ENCODE peak calls at places on chromosome 3, in nine cellular contexts. R is frontal cortex; B is germinal center; N is kidney glomerular epithelial cell; A is Ammon's horn; O is MCF 10A; G is NCI-H460; P is CD8-positive, alpha-beta memory T cell; W is MM.1S. M is an unnamed sample.
A peak's percentile ranks its signal among the peaks of the same experiment; 100 is the strongest.

GRCh38 chr3:129603561-129603942 is 2.9 kb downstream of the PLXND1 start:
- DNase-seq in R (no peak), B (no peak), N (no peak), A (no peak), O (no peak), G (no peak), P (no peak), W (no peak), M (no peak)

GRCh38 chr3:119702530-119703527 is at the start of gene CFAP91:
- DNase-seq in R (peak; percentile 75), B (peak; percentile 92), N (peak; percentile 88), A (peak; percentile 98), O (peak; percentile 87), G (peak; percentile 82), P (peak; percentile 70), W (peak; percentile 10), M (peak; percentile 46)

GRCh38 chr3:86938706-86939105 is 52.2 kb downstream of the VGLL3 start:
- DNase-seq in R (no peak), B (no peak), N (no peak), A (no peak), O (no peak), G (no peak), P (no peak), W (no peak), M (peak; percentile 80)

GRCh38 chr3:50583897-50584296 is 14.6 kb downstream of the HEMK1 start:
- DNase-seq in R (no peak), B (no peak), N (no peak), A (no peak), O (peak; percentile 45), G (no peak), P (no peak), W (no peak), M (no peak)

GRCh38 chr3:112136046-112136445 is 3.0 kb upstream of the GCSAM start:
- DNase-seq in R (no peak), B (no peak), N (peak; percentile 7), A (no peak), O (no peak), G (no peak), P (no peak), W (no peak), M (no peak)

GRCh38 chr3:66393486-66394260 is 107.1 kb downstream of the LRIG1 start:
- DNase-seq in R (no peak), B (peak; percentile 68), N (no peak), A (no peak), O (no peak), G (no peak), P (peak; percentile 54), W (no peak), M (no peak)

GRCh38 chr3:149848688-149849087 is 35.7 kb downstream of the RNF13 start:
- DNase-seq in R (no peak), B (no peak), N (no peak), A (no peak), O (no peak), G (no peak), P (no peak), W (no peak), M (no peak)

GRCh38 chr3:34568766-34569165 is 770.3 kb downstream of the PDCD6IP start:
- DNase-seq in R (no peak), B (no peak), N (no peak), A (no peak), O (no peak), G (no peak), P (no peak), W (no peak), M (no peak)

GRCh38 chr3:63818282-63819150 is 583 bp upstream of the C3orf49 start:
- DNase-seq in R (peak; percentile 2), B (peak; percentile 38), N (peak; percentile 65), A (peak; percentile 81), O (peak; percentile 71), G (peak; percentile 85), P (peak; percentile 39), W (peak; percentile 63), M (no peak)

GRCh38 chr3:46615050-46615449 is 2.7 kb downstream of the FAM240A start:
- DNase-seq in R (no peak), B (no peak), N (no peak), A (no peak), O (no peak), G (no peak), P (no peak), W (no peak), M (no peak)

GRCh38 chr3:124213641-124214040 is 221.7 kb upstream of the ROPN1 start:
- DNase-seq in R (no peak), B (no peak), N (no peak), A (no peak), O (no peak), G (no peak), P (no peak), W (no peak), M (no peak)

GRCh38 chr3:196988241-196989029 is 19.8 kb upstream of the PIGZ start:
- DNase-seq in R (no peak), B (no peak), N (no peak), A (no peak), O (no peak), G (no peak), P (no peak), W (no peak), M (no peak)

GRCh38 chr3:16059081-16059537 is 115.4 kb upstream of the GALNT15 start:
- DNase-seq in R (no peak), B (no peak), N (no peak), A (no peak), O (no peak), G (no peak), P (no peak), W (no peak), M (no peak)

GRCh38 chr3:37989821-37990480 is 635 bp upstream of the VILL start:
- DNase-seq in R (no peak), B (no peak), N (no peak), A (no peak), O (no peak), G (no peak), P (no peak), W (no peak), M (no peak)

GRCh38 chr3:73502609-73503560 is 121.9 kb downstream of the PDZRN3 start:
- DNase-seq in R (peak; percentile 41), B (peak; percentile 58), N (peak; percentile 61), A (peak; percentile 92), O (peak; percentile 73), G (peak; percentile 47), P (peak; percentile 21), W (peak; percentile 86), M (peak; percentile 83)

GRCh38 chr3:11724615-11725339 is 81.1 kb upstream of the VGLL4 start:
- DNase-seq in R (no peak), B (peak; percentile 18), N (no peak), A (no peak), O (no peak), G (no peak), P (no peak), W (peak; percentile 65), M (no peak)

GRCh38 chr3:32401541-32402052 is 9.9 kb downstream of the CMTM7 start:
- DNase-seq in R (peak; percentile 59), B (peak; percentile 40), N (peak; percentile 67), A (peak; percentile 84), O (peak; percentile 55), G (peak; percentile 14), P (peak; percentile 65), W (peak; percentile 51), M (no peak)

GRCh38 chr3:153145454-153145853 is 16.6 kb upstream of the RAP2B start:
- DNase-seq in R (no peak), B (no peak), N (no peak), A (no peak), O (no peak), G (no peak), P (no peak), W (no peak), M (no peak)

GRCh38 chr3:2861120-2861519 is 249.1 kb downstream of the IL5RA start:
- DNase-seq in R (no peak), B (no peak), N (no peak), A (no peak), O (no peak), G (no peak), P (no peak), W (no peak), M (no peak)

GRCh38 chr3:9866639-9867038 is 13.4 kb downstream of the CIDEC start:
- DNase-seq in R (no peak), B (no peak), N (no peak), A (no peak), O (peak; percentile 32), G (no peak), P (no peak), W (no peak), M (no peak)

GRCh38 chr3:120516142-120516541 is 65.3 kb upstream of the FSTL1 start:
- DNase-seq in R (no peak), B (no peak), N (no peak), A (no peak), O (no peak), G (no peak), P (no peak), W (no peak), M (no peak)

GRCh38 chr3:39750677-39751076 is 58.7 kb upstream of the MYRIP start:
- DNase-seq in R (no peak), B (peak; percentile 20), N (no peak), A (no peak), O (no peak), G (no peak), P (no peak), W (no peak), M (no peak)

GRCh38 chr3:194503101-194503531 is 16.3 kb upstream of the ATP13A3 start:
- DNase-seq in R (no peak), B (no peak), N (no peak), A (no peak), O (no peak), G (no peak), P (no peak), W (no peak), M (no peak)

GRCh38 chr3:72137865-72138861 is 353.2 kb upstream of the PROK2 start:
- DNase-seq in R (no peak), B (peak; percentile 40), N (no peak), A (no peak), O (no peak), G (no peak), P (no peak), W (no peak), M (no peak)

GRCh38 chr3:49628249-49628648 is 45.9 kb upstream of the APEH start:
- DNase-seq in R (no peak), B (no peak), N (no peak), A (no peak), O (no peak), G (no peak), P (no peak), W (no peak), M (no peak)

GRCh38 chr3:106830334-106830733 is 546.9 kb upstream of the CCDC54 start:
- DNase-seq in R (no peak), B (no peak), N (no peak), A (no peak), O (no peak), G (no peak), P (no peak), W (no peak), M (no peak)

GRCh38 chr3:149390772-149391212 is 13.3 kb upstream of the TM4SF1 start:
- DNase-seq in R (no peak), B (no peak), N (no peak), A (no peak), O (peak; percentile 84), G (no peak), P (no peak), W (no peak), M (no peak)

GRCh38 chr3:50388021-50388719 is 28.8 kb upstream of the TMEM115 start:
- DNase-seq in R (peak; percentile 54), B (no peak), N (no peak), A (no peak), O (no peak), G (peak; percentile 5), P (no peak), W (no peak), M (no peak)